ENCODE peak calls at places on chromosomes 12 and 14, in nine cellular contexts. X is T follicular helper cell; H is fibroblast of gingiva; N is AML-193; S is LHCN-M2; Z is HT1080; C is GM20000; I is glutamatergic neuron; V is activated gamma-delta T cell treated with anti-CD3 and anti-CD28 coated beads, Interleukin-2, amount 50 U/mL, for 16 hours. P is an unnamed sample.

GRCh38 chr14:58744951-58745350 is 107.2 kb downstream of the DACT1 start:
- DNase-seq in I (no peak), V (no peak), Z (no peak), N (no peak), H (no peak), C (no peak), S (no peak), X (no peak), P (no peak)

GRCh38 chr12:95116773-95117172 is 43.4 kb upstream of the NR2C1 start:
- DNase-seq in S (no peak), X (no peak), H (no peak), Z (peak), V (no peak), I (no peak), N (no peak), C (no peak), P (no peak)

GRCh38 chr14:75821828-75822521 is 159.8 kb downstream of the TGFB3 start:
- DNase-seq in H (peak), X (no peak), S (peak), Z (peak), C (no peak), I (no peak), N (no peak), V (no peak), P (no peak)

GRCh38 chr12:59086124-59086523 is 165.8 kb upstream of the LRIG3 start:
- DNase-seq in H (no peak), Z (no peak), I (no peak), V (no peak), C (no peak), S (no peak), N (no peak), X (no peak), P (no peak)

GRCh38 chr14:54127526-54127925 is 170.9 kb upstream of the BMP4 start:
- DNase-seq in C (no peak), V (no peak), Z (peak), S (peak), X (no peak), N (no peak), H (no peak), I (no peak), P (no peak)

GRCh38 chr12:6167327-6168280 is 32.6 kb upstream of the CD9 start:
- DNase-seq in V (peak), H (peak), C (peak), I (no peak), Z (peak), S (peak), N (peak), X (no peak), P (peak)

GRCh38 chr14:58118097-58118496 is 33.9 kb downstream of the ARMH4 start:
- DNase-seq in V (no peak), X (no peak), Z (peak), N (no peak), H (no peak), C (no peak), I (no peak), S (no peak), P (no peak)

GRCh38 chr12:15662303-15662980 is 126.7 kb downstream of the EPS8 start:
- DNase-seq in N (no peak), X (no peak), V (no peak), S (peak), H (peak), Z (peak), I (no peak), C (no peak), P (no peak)

GRCh38 chr12:99505805-99506204 is 141.7 kb upstream of the GARIN6 start:
- DNase-seq in I (no peak), V (no peak), N (no peak), C (no peak), S (no peak), X (no peak), H (no peak), Z (no peak), P (no peak)

GRCh38 chr14:69066396-69067171 is 86.3 kb downstream of the DCAF5 start:
- DNase-seq in N (no peak), S (no peak), C (peak), X (no peak), Z (no peak), H (no peak), V (no peak), I (no peak), P (no peak)

GRCh38 chr12:69042970-69043369 is 110.0 kb upstream of the CPM start:
- DNase-seq in X (no peak), S (no peak), Z (no peak), C (no peak), I (no peak), N (no peak), H (no peak), V (no peak), P (no peak)

GRCh38 chr14:87450193-87450592 is 542.8 kb downstream of the GALC start:
- DNase-seq in X (no peak), C (no peak), N (no peak), H (no peak), V (no peak), I (no peak), Z (no peak), S (no peak), P (no peak)